ENCODE peak calls at places on chromosomes 12 and 14, in six cellular contexts. P is mesenchymal stem cell, D is OCI-LY7, M is RWPE1, B is lung, H is K562. G is an unnamed sample.

GRCh38 chr14:55802986-55803431 is 223.0 kb downstream of the KTN1 start:
- DNase-seq in P (peak; percentile 64), D (no peak), M (peak; percentile 67), B (no peak), H (peak; percentile 19), G (no peak)

GRCh38 chr12:107778383-107779015 is 4.0 kb downstream of the ASCL4 start:
- DNase-seq in P (no peak), D (no peak), M (no peak), B (no peak), H (no peak), G (no peak)

GRCh38 chr14:58572092-58572853 is 65.5 kb upstream of the DACT1 start:
- DNase-seq in P (peak; percentile 92), D (no peak), M (no peak), B (no peak), H (no peak), G (no peak)

GRCh38 chr12:28569698-28570411 is 379.6 kb downstream of the CCDC91 start:
- DNase-seq in P (peak; percentile 73), D (no peak), M (no peak), B (no peak), H (no peak), G (no peak)

GRCh38 chr12:50615534-50616296 is 110.9 kb downstream of the DIP2B start:
- DNase-seq in P (peak; percentile 43), D (no peak), M (peak; percentile 69), B (no peak), H (no peak), G (no peak)

GRCh38 chr14:69260979-69261605 is 1.1 kb downstream of the GALNT16 start:
- DNase-seq in P (no peak), D (peak; percentile 55), M (peak; percentile 26), B (no peak), H (peak; percentile 73), G (no peak)

GRCh38 chr12:27592548-27592947 is 68.5 kb downstream of the PPFIBP1 start:
- DNase-seq in P (peak; percentile 64), D (no peak), M (peak; percentile 73), B (no peak), H (no peak), G (no peak)

GRCh38 chr12:389138-390096 is at the start of gene KDM5A:
- DNase-seq in P (peak; percentile 98), D (peak; percentile 96), M (peak; percentile 88), B (peak; percentile 93), H (peak; percentile 80), G (peak; percentile 98)

GRCh38 chr12:22719745-22720144 is 94.8 kb downstream of the ETNK1 start:
- DNase-seq in P (no peak), D (no peak), M (no peak), B (no peak), H (no peak), G (peak; percentile 42)

GRCh38 chr12:108532061-108532848 is 17.2 kb downstream of the FICD start:
- DNase-seq in P (no peak), D (no peak), M (no peak), B (no peak), H (no peak), G (peak; percentile 87)

DNA sequence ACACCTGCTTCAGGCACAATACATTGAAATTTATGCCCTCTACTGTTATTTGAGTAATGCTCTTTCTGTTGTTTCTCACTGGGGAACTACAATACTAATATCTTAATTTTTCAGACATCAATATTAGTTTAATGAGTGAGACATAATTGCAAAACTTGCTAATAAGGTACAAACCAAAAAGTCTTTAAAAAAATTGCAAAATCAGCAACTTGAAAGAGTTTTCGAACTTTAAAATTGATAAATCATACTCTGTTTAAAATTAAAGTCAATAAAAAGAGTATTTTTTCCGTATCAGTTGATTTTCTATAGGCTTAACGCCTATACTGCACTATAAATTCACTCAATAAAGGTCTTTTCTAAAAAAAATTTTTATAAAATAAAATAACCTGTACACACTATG is 1735.9 kb upstream of the SEL1L start:
- DNase-seq in P (no peak), D (no peak), M (no peak), B (no peak), H (no peak), G (no peak)
- H3K27ac ChIP-seq in P (no peak overlapping the region), D (no peak overlapping the region), M (no peak overlapping the region), B (no peak overlapping the region), H (no peak overlapping the region), G (no peak overlapping the region)

GRCh38 chr12:19194963-19195362 is 65.4 kb downstream of the PLEKHA5 start:
- DNase-seq in P (no peak), D (no peak), M (no peak), B (no peak), H (no peak), G (no peak)
- H3K27ac ChIP-seq in P (no peak overlapping the region), D (no peak overlapping the region), M (no peak overlapping the region), B (no peak overlapping the region), H (no peak overlapping the region), G (no peak overlapping the region)

GRCh38 chr12:109963330-109963729 is 32.8 kb downstream of the GIT2 start:
- DNase-seq in P (no peak), D (no peak), M (no peak), B (no peak), H (no peak), G (no peak)

GRCh38 chr12:109962388-109962787 is 33.8 kb downstream of the GIT2 start:
- DNase-seq in P (no peak), D (no peak), M (no peak), B (no peak), H (no peak), G (no peak)

GRCh38 chr12:109961612-109962011 is 34.6 kb downstream of the GIT2 start:
- DNase-seq in P (no peak), D (no peak), M (no peak), B (no peak), H (no peak), G (no peak)

GRCh38 chr12:109966531-109966930 is 29.6 kb downstream of the GIT2 start:
- DNase-seq in P (no peak), D (no peak), M (no peak), B (no peak), H (no peak), G (no peak)

DNA sequence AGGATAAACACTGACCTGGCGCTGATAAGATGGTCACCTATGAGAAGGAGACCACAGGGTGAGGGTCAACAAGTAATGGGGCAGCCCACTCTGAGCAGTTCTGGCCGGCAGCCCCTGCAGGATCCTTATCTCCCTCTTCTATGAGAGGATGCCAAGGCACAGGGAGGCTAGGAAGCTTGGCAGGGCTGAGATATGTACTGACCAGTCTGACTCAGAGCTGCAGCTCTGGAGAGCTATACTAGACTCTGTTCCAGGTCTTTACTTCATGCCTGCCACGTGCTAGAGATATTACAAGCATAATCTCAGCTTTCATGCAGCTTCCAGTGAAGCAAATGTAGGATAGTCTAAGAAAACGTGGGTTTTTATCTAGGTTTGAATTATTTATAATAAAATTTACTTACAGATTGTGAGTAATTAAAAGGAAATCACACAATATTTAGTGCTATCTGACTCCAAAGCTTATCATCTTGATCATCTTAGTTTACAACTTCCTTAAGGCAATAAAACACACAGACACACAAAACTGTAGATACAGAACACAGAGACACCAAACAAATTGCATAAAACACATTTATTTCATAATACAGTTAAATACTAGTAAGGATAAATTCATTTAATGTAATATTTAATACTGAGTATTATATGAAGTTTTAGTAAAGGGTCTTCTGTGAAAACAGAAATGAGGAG is 32.3 kb downstream of the GIT2 start:
- DNase-seq in P (peak; percentile 55), D (no peak), M (no peak), B (no peak), H (no peak), G (no peak)
- H3K27ac ChIP-seq in P (no peak overlapping the region), D (no peak overlapping the region), M (no peak overlapping the region), B (no peak overlapping the region), H (no peak overlapping the region), G (no peak overlapping the region)

GRCh38 chr12:46786774-46787173 is 39.0 kb downstream of the SLC38A4 start:
- DNase-seq in P (peak; percentile 33), D (no peak), M (peak; percentile 11), B (no peak), H (no peak), G (no peak)
- H3K27ac ChIP-seq in P (peak overlapping the region; percentile 49), D (no peak overlapping the region), M (no peak overlapping the region), B (no peak overlapping the region), H (no peak overlapping the region), G (no peak overlapping the region)

GRCh38 chr12:127165567-127166392 is 1101.2 kb upstream of the TMEM132C start:
- DNase-seq in P (peak; percentile 73), D (no peak), M (peak; percentile 82), B (peak; percentile 77), H (peak; percentile 91), G (no peak)
- H3K27ac ChIP-seq in P (peak overlapping the region; percentile 58), D (no peak overlapping the region), M (peak overlapping the region; percentile 82), B (no peak overlapping the region), H (peak overlapping the region; percentile 79), G (peak overlapping the region; percentile 75)

DNA sequence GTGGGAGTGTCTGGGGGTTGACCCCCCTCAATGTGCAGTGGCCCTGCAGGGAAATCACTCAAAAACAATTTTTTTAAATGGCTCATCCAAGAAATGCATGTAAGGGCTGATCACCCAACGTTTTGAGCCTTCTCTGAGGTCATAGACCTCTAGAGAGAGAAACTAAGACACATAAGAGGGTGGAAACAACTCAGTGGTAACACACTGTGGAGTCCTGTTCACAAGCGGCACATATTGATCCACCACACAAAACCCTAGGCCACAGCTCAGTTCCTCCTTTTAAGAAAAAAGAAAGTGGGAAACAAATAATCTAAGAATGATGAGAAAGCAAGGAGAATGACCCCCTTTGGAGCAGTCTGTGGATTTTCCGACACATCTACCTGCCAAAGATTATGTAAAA is 83.0 kb upstream of the METAP2 start:
- DNase-seq in P (no peak), D (peak; percentile 28), M (no peak), B (no peak), H (no peak), G (no peak)
- H3K27ac ChIP-seq in P (no peak overlapping the region), D (peak overlapping the region; percentile 84), M (no peak overlapping the region), B (no peak overlapping the region), H (no peak overlapping the region), G (no peak overlapping the region)

GRCh38 chr14:74512431-74512830 is 18.9 kb downstream of the ISCA2 start:
- DNase-seq in P (no peak), D (no peak), M (no peak), B (no peak), H (no peak), G (no peak)

GRCh38 chr14:74516451-74517155 is 23.0 kb downstream of the ISCA2 start:
- DNase-seq in P (peak; percentile 23), D (no peak), M (peak; percentile 41), B (no peak), H (no peak), G (no peak)

GRCh38 chr14:74515891-74516412 is 22.4 kb downstream of the ISCA2 start:
- DNase-seq in P (no peak), D (no peak), M (no peak), B (no peak), H (no peak), G (no peak)

GRCh38 chr14:74511966-74512365 is 18.4 kb downstream of the ISCA2 start:
- DNase-seq in P (no peak), D (no peak), M (no peak), B (no peak), H (no peak), G (no peak)

GRCh38 chr14:74514471-74514932 is 20.9 kb downstream of the ISCA2 start:
- DNase-seq in P (peak; percentile 86), D (no peak), M (no peak), B (peak; percentile 51), H (no peak), G (no peak)
- H3K27ac ChIP-seq in P (peak overlapping the region; percentile 82), D (no peak overlapping the region), M (peak overlapping the region; percentile 31), B (peak overlapping the region; percentile 86), H (no peak overlapping the region), G (no peak overlapping the region)

GRCh38 chr14:61565181-61565580 is 130.1 kb upstream of the HIF1A start:
- DNase-seq in P (peak; percentile 68), D (no peak), M (no peak), B (no peak), H (no peak), G (no peak)
- H3K27ac ChIP-seq in P (peak overlapping the region; percentile 98), D (no peak overlapping the region), M (peak overlapping the region; percentile 98), B (no peak overlapping the region), H (no peak overlapping the region), G (no peak overlapping the region)

G was measured in esophagus muscularis mucosa.